ENCODE peak calls at places on chromosome 4, in eight cellular contexts. B, W, O, J, D, R, L and G are unnamed samples. For H4K20me1 and H3K36me3, the result is how much of the 10 kb centered on the place peaks cover.

GRCh38 chr4:23355263-23355662 is 534.6 kb downstream of the PPARGC1A start:
- DNase-seq in J (no peak), D (no peak), W (no peak), O (no peak), L (peak), B (no peak), R (no peak), G (no peak)

GRCh38 chr4:169716677-169717076 is 41.1 kb downstream of the HPF1 start:
- DNase-seq in D (no peak), O (no peak), B (no peak), R (peak), J (peak), L (no peak), W (peak), G (no peak)

GRCh38 chr4:53189011-53189410 is 176.8 kb downstream of the SCFD2 start:
- DNase-seq in D (peak), L (peak), J (no peak), B (peak), O (no peak), R (peak), W (peak), G (no peak)

GRCh38 chr4:114563536-114564315 is 34.9 kb upstream of the UGT8 start:
- DNase-seq in B (no peak), R (peak), O (peak), W (no peak), D (peak), L (no peak), J (no peak), G (no peak)

GRCh38 chr4:53676402-53676871 is 85.2 kb upstream of the LNX1 start:
- DNase-seq in W (peak), B (no peak), L (peak), O (no peak), R (peak), D (peak), J (no peak), G (no peak)

GRCh38 chr4:125323547-125324100 is 8.9 kb downstream of the FAT4 start:
- DNase-seq in B (no peak), O (no peak), L (peak), R (peak), D (peak), W (peak), J (peak), G (no peak)

GRCh38 chr4:17787315-17787714 is 5.9 kb upstream of the FAM184B start:
- DNase-seq in W (peak), J (no peak), D (peak), O (no peak), B (no peak), L (no peak), R (peak), G (no peak)

GRCh38 chr4:93201471-93201870 is 627.1 kb upstream of the ATOH1 start:
- DNase-seq in O (no peak), L (no peak), W (no peak), J (no peak), B (no peak), R (no peak), D (no peak), G (no peak)

GRCh38 chr4:1312821-1313640 is 23.3 kb downstream of the MAEA start:
- DNase-seq in O (no peak), W (no peak), D (no peak), L (no peak), B (no peak), J (no peak), R (no peak), G (no peak)

GRCh38 chr4:155604718-155605601 is 61.7 kb upstream of the GUCY1A1 start:
- DNase-seq in D (peak), J (no peak), L (peak), O (no peak), R (peak), W (peak), B (no peak), G (no peak)

GRCh38 chr4:12672320-12672719 is 811.8 kb downstream of the RAB28 start:
- DNase-seq in B (no peak), W (no peak), O (no peak), R (no peak), D (no peak), L (no peak), J (no peak), G (no peak)

GRCh38 chr4:42806436-42806835 is 86.1 kb upstream of the GRXCR1 start:
- DNase-seq in J (no peak), D (no peak), W (no peak), R (no peak), L (no peak), O (no peak), B (no peak), G (no peak)

GRCh38 chr4:138666366-138666765 is 349.2 kb upstream of the NOCT start:
- DNase-seq in W (no peak), B (no peak), L (no peak), O (no peak), J (no peak), R (peak), D (no peak), G (no peak)

GRCh38 chr4:155529197-155529596 is 137.5 kb upstream of the GUCY1A1 start:
- DNase-seq in D (no peak), L (peak), B (no peak), R (no peak), W (no peak), O (no peak), J (peak), G (peak)

GRCh38 chr4:121370729-121371325 is 10.0 kb downstream of the QRFPR start:
- DNase-seq in D (peak), B (no peak), W (peak), L (peak), O (peak), J (peak), R (no peak), G (peak)

GRCh38 chr4:98969813-98970212 is 25.7 kb upstream of the METAP1 start:
- DNase-seq in B (no peak), J (no peak), D (no peak), R (no peak), L (no peak), W (no peak), O (no peak), G (no peak)

DNA sequence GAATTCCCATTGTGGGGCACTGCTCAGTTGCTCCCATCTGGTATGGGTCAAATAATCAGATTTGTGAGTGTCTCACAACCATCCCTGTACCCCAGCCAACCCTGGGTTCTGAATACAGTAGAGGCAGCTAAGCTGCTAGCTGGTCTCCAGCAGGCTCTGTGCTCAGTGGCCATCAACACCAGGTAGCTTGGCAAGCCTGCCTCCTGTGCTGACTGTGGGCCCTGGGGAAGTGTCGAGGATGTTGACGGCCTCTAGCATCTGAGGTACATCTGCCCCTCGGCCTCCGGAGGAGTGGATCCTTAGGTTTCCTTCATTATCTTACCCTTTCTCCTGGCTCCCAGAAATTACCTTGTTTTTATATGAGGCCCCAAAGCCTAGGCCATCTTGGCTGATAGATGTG is 13.3 kb downstream of the RNF4 start:
- DNase-seq in O (no peak), R (no peak), W (no peak), D (no peak), L (no peak), J (no peak), B (no peak), G (no peak)
- H4K20me1 ChIP-seq in O (half or more), R (half or more), W (half or more), D (under half), L (under half), J (under half), B (under half), G (half or more)

GRCh38 chr4:75779059-75779757 is 54.8 kb downstream of the USO1 start:
- DNase-seq in D (no peak), L (no peak), B (no peak), R (no peak), W (no peak), J (no peak), O (no peak), G (no peak)
- H3K36me3 ChIP-seq in D (under half), L (under half), B (under half), R (half or more), W (under half), J (under half), O (under half), G (under half)

GRCh38 chr4:149135062-149135461 is 680.6 kb downstream of the IQCM start:
- DNase-seq in R (no peak), W (no peak), B (no peak), L (no peak), D (no peak), J (no peak), O (no peak), G (no peak)
- H4K20me1 ChIP-seq in R (under half), W (under half), B (under half), L (under half), D (under half), J (under half), O (under half), G (under half)

DNA sequence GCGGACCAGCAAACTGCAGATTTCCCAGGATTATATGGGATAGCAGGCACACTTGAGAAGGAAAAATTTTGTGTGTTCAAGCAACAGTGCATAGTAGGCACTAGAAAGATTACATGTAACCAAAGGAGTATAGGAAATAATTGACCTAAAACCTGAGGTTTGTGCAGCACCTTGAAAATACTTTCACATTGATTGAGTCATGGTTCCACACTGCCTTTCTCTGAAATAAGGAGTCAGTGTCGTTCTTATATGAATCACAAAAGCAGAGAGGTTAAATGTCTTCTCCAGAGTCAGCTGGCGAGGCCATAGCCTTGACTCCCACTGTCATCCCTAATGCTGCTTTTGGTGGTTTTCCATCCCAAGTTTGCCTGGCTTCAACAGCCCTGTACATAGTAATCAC is 138.9 kb downstream of the SOWAHB start:
- DNase-seq in L (no peak), O (no peak), R (peak), B (no peak), D (no peak), J (no peak), W (no peak), G (no peak)
- H3K36me3 ChIP-seq in L (under half), O (under half), R (under half), B (under half), D (under half), J (under half), W (under half), G (under half)

DNA sequence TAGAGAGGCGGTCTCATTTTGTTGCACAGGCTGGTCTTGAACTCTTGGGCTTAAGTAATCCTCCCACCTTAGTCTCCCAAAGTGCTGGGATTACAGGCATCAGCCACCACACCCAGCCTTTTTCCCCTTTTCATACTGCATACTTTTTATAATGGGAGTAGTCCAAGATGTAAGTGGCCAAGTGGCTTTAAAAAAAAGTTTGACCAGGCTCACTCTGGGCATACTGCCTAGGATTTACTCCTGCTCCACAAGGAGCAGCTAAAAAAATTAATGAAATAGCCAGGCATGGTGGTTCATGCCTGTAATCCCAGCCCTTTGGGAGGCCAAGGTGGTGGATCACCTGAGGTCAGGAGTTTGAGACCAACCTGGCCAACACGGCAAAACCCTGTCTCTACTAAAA is 6.0 kb downstream of the GRSF1 start:
- DNase-seq in L (no peak), J (no peak), W (peak), O (no peak), R (peak), D (no peak), B (no peak), G (no peak)
- H4K20me1 ChIP-seq in L (under half), J (under half), W (under half), O (half or more), R (half or more), D (under half), B (under half), G (under half)

DNA sequence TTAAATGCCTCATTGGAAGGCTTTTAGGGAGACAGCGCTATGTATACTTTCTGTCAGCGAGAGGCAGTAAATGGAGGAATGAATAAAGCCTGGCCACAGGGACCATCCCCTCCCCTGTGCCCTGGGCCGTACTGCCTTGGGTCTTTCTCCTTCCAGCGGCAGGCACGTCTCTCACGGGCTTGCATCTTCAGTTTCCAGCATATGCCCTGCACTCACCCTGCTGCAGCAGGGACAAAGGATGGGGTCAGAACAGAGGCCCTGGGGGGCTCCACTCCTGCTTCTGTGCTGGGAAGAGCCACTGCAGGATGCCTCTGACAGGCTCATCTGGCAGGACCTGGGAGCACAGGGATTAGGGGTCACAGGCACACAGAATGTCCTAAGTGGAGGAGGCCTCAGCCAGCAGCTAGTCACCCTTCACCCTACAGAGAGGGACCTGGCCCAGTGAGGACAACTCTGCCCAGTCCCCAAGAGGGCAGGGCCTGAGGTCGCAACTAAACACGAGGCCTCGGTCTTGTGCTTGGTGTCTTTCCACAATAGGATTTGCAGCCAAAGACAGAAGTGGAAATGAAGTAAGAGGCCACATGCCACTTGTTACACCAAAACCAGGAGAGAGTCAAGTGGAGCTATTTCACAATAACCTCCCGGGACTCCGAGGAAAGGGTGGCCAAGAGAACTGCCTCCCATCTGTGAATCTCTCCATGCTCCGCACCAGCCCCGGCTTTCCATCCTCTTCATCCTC is 150.8 kb downstream of the AFAP1 start:
- DNase-seq in B (no peak), J (no peak), W (no peak), R (no peak), O (no peak), L (no peak), D (no peak), G (no peak)
- H3K36me3 ChIP-seq in B (under half), J (under half), W (half or more), R (half or more), O (under half), L (under half), D (under half), G (under half)